ENCODE peak calls at places on chromosome 1, in seven cellular contexts. Q is GM12891; T is stimulated activated effector memory CD8-positive, alpha-beta T cell treated with anti-CD3 and anti-CD28 coated beads, Interleukin-12 subunit alpha, Interleukin-12 subunit beta, amount 100 ng/mL, for 72 hours; N is GM03348; I is HEK293T; B is posterior cingulate gyrus; Y is CD8-positive, alpha-beta memory T cell. F is an unnamed sample.

GRCh38 chr1:35929730-35930592 is 944 bp upstream of the AGO3 start:
- DNase-seq in N (peak), Q (no peak), B (peak), Y (peak), T (peak), I (peak), F (peak)

GRCh38 chr1:169160845-169161511 is 54.5 kb downstream of the ATP1B1 start:
- DNase-seq in T (no peak), N (no peak), Q (no peak), Y (no peak), B (no peak), I (no peak), F (no peak)

GRCh38 chr1:29805896-29806160 is 569.5 kb downstream of the PTPRU start:
- DNase-seq in Y (no peak), T (no peak), Q (no peak), I (no peak), N (no peak), B (no peak), F (no peak)

GRCh38 chr1:54714881-54715492 is 674 bp upstream of the TTC4 start:
- DNase-seq in Q (no peak), T (peak), N (no peak), I (no peak), B (no peak), Y (peak), F (no peak)

GRCh38 chr1:46603858-46604549 is at the start of gene MKNK1:
- DNase-seq in Y (peak), B (peak), T (peak), I (peak), Q (peak), N (peak), F (peak)

GRCh38 chr1:81950037-81950436 is 149.3 kb downstream of the ADGRL2 start:
- DNase-seq in N (no peak), I (no peak), T (no peak), B (no peak), Y (no peak), Q (no peak), F (no peak)

GRCh38 chr1:240739139-240739538 is 127.2 kb upstream of the GREM2 start:
- DNase-seq in T (no peak), Q (no peak), I (no peak), Y (no peak), N (peak), B (no peak), F (no peak)

GRCh38 chr1:172746091-172746949 is 87.4 kb downstream of the FASLG start:
- DNase-seq in I (no peak), Y (peak), B (no peak), T (peak), N (peak), Q (peak), F (no peak)

GRCh38 chr1:76106719-76107235 is 32.2 kb downstream of the ST6GALNAC3 start:
- DNase-seq in Y (no peak), N (no peak), T (no peak), Q (no peak), B (no peak), I (no peak), F (no peak)

GRCh38 chr1:115430717-115431116 is 92.7 kb upstream of the NGF start:
- DNase-seq in N (peak), Y (no peak), T (no peak), Q (no peak), B (no peak), I (peak), F (no peak)

GRCh38 chr1:53476579-53476978 is 17.4 kb downstream of the DMRTB1 start:
- DNase-seq in N (no peak), Y (no peak), I (no peak), B (no peak), Q (no peak), T (no peak), F (no peak)

GRCh38 chr1:26184086-26184485 is 6.3 kb upstream of the CATSPER4 start:
- DNase-seq in Y (no peak), I (no peak), T (no peak), N (no peak), B (no peak), Q (no peak), F (no peak)

F was measured in occipital lobe.